ENCODE peak calls at places on chromosomes 7 and 10, in nine cellular contexts. One of them, this sample, is unnamed.
A peak's percentile ranks its signal among the peaks of the same experiment; 100 is the strongest.

GRCh38 chr10:13614530-13615332 is 28.0 kb downstream of the PRPF18 start:
- DNase-seq in GM20000: no peak
- DNase-seq in T1000: peak; percentile 39
- DNase-seq in HT-29: no peak
- DNase-seq in A549: no peak
- DNase-seq in NCI-H1417: no peak
- DNase-seq in mesothelial cell of epicardium: peak; percentile 33
- DNase-seq in GM12891: no peak
- DNase-seq in stimulated activated CD4-positive, alpha-beta T cell treated with anti-CD3 and anti-CD28 coated beads, Interleukin-12 subunit alpha, Interleukin-12 subunit beta, amount 100 ng/mL, for 48 hours: no peak
- DNase-seq in this sample: peak; percentile 19

GRCh38 chr7:5699951-5700384 is 81.5 kb downstream of the RNF216 start:
- DNase-seq in GM20000: peak; percentile 53
- DNase-seq in T1000: no peak
- DNase-seq in HT-29: no peak
- DNase-seq in A549: no peak
- DNase-seq in NCI-H1417: peak; percentile 56
- DNase-seq in mesothelial cell of epicardium: no peak
- DNase-seq in GM12891: peak; percentile 26
- DNase-seq in stimulated activated CD4-positive, alpha-beta T cell treated with anti-CD3 and anti-CD28 coated beads, Interleukin-12 subunit alpha, Interleukin-12 subunit beta, amount 100 ng/mL, for 48 hours: peak; percentile 71
- DNase-seq in this sample: no peak

GRCh38 chr10:13837966-13838365 is 251.2 kb downstream of the PRPF18 start:
- DNase-seq in GM20000: no peak
- DNase-seq in T1000: no peak
- DNase-seq in HT-29: no peak
- DNase-seq in A549: no peak
- DNase-seq in NCI-H1417: no peak
- DNase-seq in mesothelial cell of epicardium: no peak
- DNase-seq in GM12891: no peak
- DNase-seq in stimulated activated CD4-positive, alpha-beta T cell treated with anti-CD3 and anti-CD28 coated beads, Interleukin-12 subunit alpha, Interleukin-12 subunit beta, amount 100 ng/mL, for 48 hours: no peak
- DNase-seq in this sample: no peak

GRCh38 chr7:130492519-130493274 is 812 bp downstream of the MEST start:
- DNase-seq in GM20000: no peak
- DNase-seq in T1000: no peak
- DNase-seq in HT-29: no peak
- DNase-seq in A549: no peak
- DNase-seq in NCI-H1417: peak; percentile 59
- DNase-seq in mesothelial cell of epicardium: no peak
- DNase-seq in GM12891: no peak
- DNase-seq in stimulated activated CD4-positive, alpha-beta T cell treated with anti-CD3 and anti-CD28 coated beads, Interleukin-12 subunit alpha, Interleukin-12 subunit beta, amount 100 ng/mL, for 48 hours: no peak
- DNase-seq in this sample: no peak

GRCh38 chr7:34011711-34012110 is 106.4 kb downstream of the BMPER start:
- DNase-seq in GM20000: no peak
- DNase-seq in T1000: no peak
- DNase-seq in HT-29: no peak
- DNase-seq in A549: no peak
- DNase-seq in NCI-H1417: no peak
- DNase-seq in mesothelial cell of epicardium: no peak
- DNase-seq in GM12891: no peak
- DNase-seq in stimulated activated CD4-positive, alpha-beta T cell treated with anti-CD3 and anti-CD28 coated beads, Interleukin-12 subunit alpha, Interleukin-12 subunit beta, amount 100 ng/mL, for 48 hours: no peak
- DNase-seq in this sample: no peak

GRCh38 chr7:27113991-27114866 is 11.7 kb upstream of the HOXA2 start:
- DNase-seq in GM20000: no peak
- DNase-seq in T1000: no peak
- DNase-seq in HT-29: peak; percentile 84
- DNase-seq in A549: peak; percentile 73
- DNase-seq in NCI-H1417: peak; percentile 55
- DNase-seq in mesothelial cell of epicardium: peak; percentile 83
- DNase-seq in GM12891: no peak
- DNase-seq in stimulated activated CD4-positive, alpha-beta T cell treated with anti-CD3 and anti-CD28 coated beads, Interleukin-12 subunit alpha, Interleukin-12 subunit beta, amount 100 ng/mL, for 48 hours: no peak
- DNase-seq in this sample: no peak

GRCh38 chr10:12819071-12819470 is 182.4 kb downstream of the CCDC3 start:
- DNase-seq in GM20000: no peak
- DNase-seq in T1000: no peak
- DNase-seq in HT-29: no peak
- DNase-seq in A549: no peak
- DNase-seq in NCI-H1417: peak; percentile 37
- DNase-seq in mesothelial cell of epicardium: no peak
- DNase-seq in GM12891: no peak
- DNase-seq in stimulated activated CD4-positive, alpha-beta T cell treated with anti-CD3 and anti-CD28 coated beads, Interleukin-12 subunit alpha, Interleukin-12 subunit beta, amount 100 ng/mL, for 48 hours: no peak
- DNase-seq in this sample: no peak

GRCh38 chr10:66627156-66627555 is 298.7 kb upstream of the LRRTM3 start:
- DNase-seq in GM20000: no peak
- DNase-seq in T1000: no peak
- DNase-seq in HT-29: peak; percentile 52
- DNase-seq in A549: peak; percentile 5
- DNase-seq in NCI-H1417: no peak
- DNase-seq in mesothelial cell of epicardium: no peak
- DNase-seq in GM12891: peak; percentile 1
- DNase-seq in stimulated activated CD4-positive, alpha-beta T cell treated with anti-CD3 and anti-CD28 coated beads, Interleukin-12 subunit alpha, Interleukin-12 subunit beta, amount 100 ng/mL, for 48 hours: no peak
- DNase-seq in this sample: no peak

GRCh38 chr10:77472146-77472545 is 165.5 kb downstream of the KCNMA1 start:
- DNase-seq in GM20000: no peak
- DNase-seq in T1000: no peak
- DNase-seq in HT-29: no peak
- DNase-seq in A549: no peak
- DNase-seq in NCI-H1417: no peak
- DNase-seq in mesothelial cell of epicardium: no peak
- DNase-seq in GM12891: no peak
- DNase-seq in stimulated activated CD4-positive, alpha-beta T cell treated with anti-CD3 and anti-CD28 coated beads, Interleukin-12 subunit alpha, Interleukin-12 subunit beta, amount 100 ng/mL, for 48 hours: no peak
- DNase-seq in this sample: no peak

GRCh38 chr10:7008645-7009044 is 402.2 kb downstream of the SFMBT2 start:
- DNase-seq in GM20000: no peak
- DNase-seq in T1000: no peak
- DNase-seq in HT-29: no peak
- DNase-seq in A549: no peak
- DNase-seq in NCI-H1417: no peak
- DNase-seq in mesothelial cell of epicardium: no peak
- DNase-seq in GM12891: no peak
- DNase-seq in stimulated activated CD4-positive, alpha-beta T cell treated with anti-CD3 and anti-CD28 coated beads, Interleukin-12 subunit alpha, Interleukin-12 subunit beta, amount 100 ng/mL, for 48 hours: no peak
- DNase-seq in this sample: no peak

GRCh38 chr7:129262333-129262732 is 37.5 kb downstream of the AHCYL2 start:
- DNase-seq in GM20000: no peak
- DNase-seq in T1000: no peak
- DNase-seq in HT-29: no peak
- DNase-seq in A549: no peak
- DNase-seq in NCI-H1417: no peak
- DNase-seq in mesothelial cell of epicardium: no peak
- DNase-seq in GM12891: no peak
- DNase-seq in stimulated activated CD4-positive, alpha-beta T cell treated with anti-CD3 and anti-CD28 coated beads, Interleukin-12 subunit alpha, Interleukin-12 subunit beta, amount 100 ng/mL, for 48 hours: no peak
- DNase-seq in this sample: no peak

GRCh38 chr7:48183965-48184364 is 12.7 kb downstream of the ABCA13 start:
- DNase-seq in GM20000: no peak
- DNase-seq in T1000: no peak
- DNase-seq in HT-29: no peak
- DNase-seq in A549: no peak
- DNase-seq in NCI-H1417: no peak
- DNase-seq in mesothelial cell of epicardium: no peak
- DNase-seq in GM12891: no peak
- DNase-seq in stimulated activated CD4-positive, alpha-beta T cell treated with anti-CD3 and anti-CD28 coated beads, Interleukin-12 subunit alpha, Interleukin-12 subunit beta, amount 100 ng/mL, for 48 hours: no peak
- DNase-seq in this sample: no peak

GRCh38 chr10:75377869-75378268 is 23.7 kb downstream of the ZNF503 start:
- DNase-seq in GM20000: no peak
- DNase-seq in T1000: no peak
- DNase-seq in HT-29: no peak
- DNase-seq in A549: no peak
- DNase-seq in NCI-H1417: no peak
- DNase-seq in mesothelial cell of epicardium: no peak
- DNase-seq in GM12891: no peak
- DNase-seq in stimulated activated CD4-positive, alpha-beta T cell treated with anti-CD3 and anti-CD28 coated beads, Interleukin-12 subunit alpha, Interleukin-12 subunit beta, amount 100 ng/mL, for 48 hours: no peak
- DNase-seq in this sample: no peak

GRCh38 chr7:30911561-30911969 is at the start of gene AQP1:
- DNase-seq in GM20000: no peak
- DNase-seq in T1000: no peak
- DNase-seq in HT-29: peak; percentile 58
- DNase-seq in A549: no peak
- DNase-seq in NCI-H1417: no peak
- DNase-seq in mesothelial cell of epicardium: no peak
- DNase-seq in GM12891: no peak
- DNase-seq in stimulated activated CD4-positive, alpha-beta T cell treated with anti-CD3 and anti-CD28 coated beads, Interleukin-12 subunit alpha, Interleukin-12 subunit beta, amount 100 ng/mL, for 48 hours: no peak
- DNase-seq in this sample: no peak

GRCh38 chr10:12252882-12253546 is 57.0 kb downstream of the CDC123 start:
- DNase-seq in GM20000: peak; percentile 69
- DNase-seq in T1000: no peak
- DNase-seq in HT-29: peak; percentile 55
- DNase-seq in A549: peak; percentile 43
- DNase-seq in NCI-H1417: peak; percentile 1
- DNase-seq in mesothelial cell of epicardium: no peak
- DNase-seq in GM12891: no peak
- DNase-seq in stimulated activated CD4-positive, alpha-beta T cell treated with anti-CD3 and anti-CD28 coated beads, Interleukin-12 subunit alpha, Interleukin-12 subunit beta, amount 100 ng/mL, for 48 hours: no peak
- DNase-seq in this sample: no peak

GRCh38 chr7:113128028-113128427 is 9.7 kb upstream of the SMIM30 start:
- DNase-seq in GM20000: no peak
- DNase-seq in T1000: no peak
- DNase-seq in HT-29: no peak
- DNase-seq in A549: no peak
- DNase-seq in NCI-H1417: no peak
- DNase-seq in mesothelial cell of epicardium: no peak
- DNase-seq in GM12891: no peak
- DNase-seq in stimulated activated CD4-positive, alpha-beta T cell treated with anti-CD3 and anti-CD28 coated beads, Interleukin-12 subunit alpha, Interleukin-12 subunit beta, amount 100 ng/mL, for 48 hours: no peak
- DNase-seq in this sample: no peak

GRCh38 chr7:137097111-137097510 is 228.7 kb downstream of the CHRM2 start:
- DNase-seq in GM20000: no peak
- DNase-seq in T1000: no peak
- DNase-seq in HT-29: no peak
- DNase-seq in A549: no peak
- DNase-seq in NCI-H1417: no peak
- DNase-seq in mesothelial cell of epicardium: no peak
- DNase-seq in GM12891: no peak
- DNase-seq in stimulated activated CD4-positive, alpha-beta T cell treated with anti-CD3 and anti-CD28 coated beads, Interleukin-12 subunit alpha, Interleukin-12 subunit beta, amount 100 ng/mL, for 48 hours: no peak
- DNase-seq in this sample: no peak

GRCh38 chr7:101237206-101238067 is at the start of gene CLDN15:
- DNase-seq in GM20000: peak; percentile 23
- DNase-seq in T1000: peak; percentile 75
- DNase-seq in HT-29: no peak
- DNase-seq in A549: no peak
- DNase-seq in NCI-H1417: no peak
- DNase-seq in mesothelial cell of epicardium: no peak
- DNase-seq in GM12891: no peak
- DNase-seq in stimulated activated CD4-positive, alpha-beta T cell treated with anti-CD3 and anti-CD28 coated beads, Interleukin-12 subunit alpha, Interleukin-12 subunit beta, amount 100 ng/mL, for 48 hours: no peak
- DNase-seq in this sample: no peak

GRCh38 chr10:99777918-99778716 is 4.3 kb upstream of the ABCC2 start:
- DNase-seq in GM20000: no peak
- DNase-seq in T1000: no peak
- DNase-seq in HT-29: peak; percentile 15
- DNase-seq in A549: no peak
- DNase-seq in NCI-H1417: no peak
- DNase-seq in mesothelial cell of epicardium: no peak
- DNase-seq in GM12891: no peak
- DNase-seq in stimulated activated CD4-positive, alpha-beta T cell treated with anti-CD3 and anti-CD28 coated beads, Interleukin-12 subunit alpha, Interleukin-12 subunit beta, amount 100 ng/mL, for 48 hours: no peak
- DNase-seq in this sample: no peak

GRCh38 chr7:105567821-105568220 is 13.5 kb downstream of the EFCAB10 start:
- DNase-seq in GM20000: no peak
- DNase-seq in T1000: no peak
- DNase-seq in HT-29: no peak
- DNase-seq in A549: no peak
- DNase-seq in NCI-H1417: no peak
- DNase-seq in mesothelial cell of epicardium: no peak
- DNase-seq in GM12891: no peak
- DNase-seq in stimulated activated CD4-positive, alpha-beta T cell treated with anti-CD3 and anti-CD28 coated beads, Interleukin-12 subunit alpha, Interleukin-12 subunit beta, amount 100 ng/mL, for 48 hours: no peak
- DNase-seq in this sample: no peak

GRCh38 chr10:3622845-3623621 is 162.0 kb downstream of the KLF6 start:
- DNase-seq in GM20000: no peak
- DNase-seq in T1000: no peak
- DNase-seq in HT-29: no peak
- DNase-seq in A549: no peak
- DNase-seq in NCI-H1417: no peak
- DNase-seq in mesothelial cell of epicardium: no peak
- DNase-seq in GM12891: no peak
- DNase-seq in stimulated activated CD4-positive, alpha-beta T cell treated with anti-CD3 and anti-CD28 coated beads, Interleukin-12 subunit alpha, Interleukin-12 subunit beta, amount 100 ng/mL, for 48 hours: peak; percentile 11
- DNase-seq in this sample: no peak

GRCh38 chr7:7808626-7809025 is 90.2 kb upstream of the RPA3 start:
- DNase-seq in GM20000: no peak
- DNase-seq in T1000: no peak
- DNase-seq in HT-29: no peak
- DNase-seq in A549: no peak
- DNase-seq in NCI-H1417: no peak
- DNase-seq in mesothelial cell of epicardium: no peak
- DNase-seq in GM12891: no peak
- DNase-seq in stimulated activated CD4-positive, alpha-beta T cell treated with anti-CD3 and anti-CD28 coated beads, Interleukin-12 subunit alpha, Interleukin-12 subunit beta, amount 100 ng/mL, for 48 hours: no peak
- DNase-seq in this sample: no peak

GRCh38 chr10:47396311-47396717 is 12.2 kb upstream of the ZNF488 start:
- DNase-seq in GM20000: no peak
- DNase-seq in T1000: peak; percentile 32
- DNase-seq in HT-29: no peak
- DNase-seq in A549: no peak
- DNase-seq in NCI-H1417: no peak
- DNase-seq in mesothelial cell of epicardium: no peak
- DNase-seq in GM12891: no peak
- DNase-seq in stimulated activated CD4-positive, alpha-beta T cell treated with anti-CD3 and anti-CD28 coated beads, Interleukin-12 subunit alpha, Interleukin-12 subunit beta, amount 100 ng/mL, for 48 hours: no peak
- DNase-seq in this sample: no peak

GRCh38 chr7:36994456-36995112 is 270.3 kb upstream of the AOAH start:
- DNase-seq in GM20000: no peak
- DNase-seq in T1000: no peak
- DNase-seq in HT-29: no peak
- DNase-seq in A549: no peak
- DNase-seq in NCI-H1417: no peak
- DNase-seq in mesothelial cell of epicardium: no peak
- DNase-seq in GM12891: no peak
- DNase-seq in stimulated activated CD4-positive, alpha-beta T cell treated with anti-CD3 and anti-CD28 coated beads, Interleukin-12 subunit alpha, Interleukin-12 subunit beta, amount 100 ng/mL, for 48 hours: no peak
- DNase-seq in this sample: no peak

GRCh38 chr7:129017933-129018538 is 36.9 kb downstream of the TNPO3 start:
- DNase-seq in GM20000: peak; percentile 22
- DNase-seq in T1000: no peak
- DNase-seq in HT-29: no peak
- DNase-seq in A549: no peak
- DNase-seq in NCI-H1417: no peak
- DNase-seq in mesothelial cell of epicardium: no peak
- DNase-seq in GM12891: no peak
- DNase-seq in stimulated activated CD4-positive, alpha-beta T cell treated with anti-CD3 and anti-CD28 coated beads, Interleukin-12 subunit alpha, Interleukin-12 subunit beta, amount 100 ng/mL, for 48 hours: no peak
- DNase-seq in this sample: no peak